ENCODE peak calls at places on chromosomes 5 and 9, in four cellular contexts. C is SK-N-SH, M is heart right ventricle, H is endothelial cell of umbilical vein. E is an unnamed sample.

GRCh38 chr5:56763711-56764466 is 51.5 kb upstream of the MAP3K1 start:
- DNase-seq in C (peak; percentile 71), M (no peak), H (no peak), E (no peak)

GRCh38 chr9:114430443-114430842 is 42.7 kb upstream of the AKNA start:
- DNase-seq in C (no peak), M (no peak), H (no peak), E (no peak)

GRCh38 chr5:54514269-54514668 is 3.3 kb upstream of the SNX18 start:
- DNase-seq in C (no peak), M (no peak), H (no peak), E (no peak)

GRCh38 chr9:103139891-103140290 is 144.8 kb downstream of the CYLC2 start:
- DNase-seq in C (no peak), M (no peak), H (no peak), E (no peak)

GRCh38 chr5:53357439-53357838 is 123.0 kb upstream of the FST start:
- DNase-seq in C (no peak), M (no peak), H (no peak), E (no peak)

GRCh38 chr5:148186248-148187003 is 16.4 kb upstream of the SPINK6 start:
- DNase-seq in C (no peak), M (no peak), H (peak; percentile 84), E (no peak)

GRCh38 chr9:120904061-120904998 is 22.3 kb downstream of the TRAF1 start:
- DNase-seq in C (no peak), M (no peak), H (no peak), E (no peak)

GRCh38 chr5:169100735-169101075 is 200.2 kb downstream of the SLIT3 start:
- DNase-seq in C (no peak), M (no peak), H (no peak), E (no peak)

GRCh38 chr9:118058227-118058626 is 354.0 kb downstream of the TLR4 start:
- DNase-seq in C (no peak), M (no peak), H (no peak), E (no peak)

GRCh38 chr9:108434502-108434901 is 421.3 kb downstream of the ACTL7B start:
- DNase-seq in C (no peak), M (no peak), H (no peak), E (no peak)

GRCh38 chr9:17986595-17986994 is 407.7 kb downstream of the SH3GL2 start:
- DNase-seq in C (no peak), M (no peak), H (no peak), E (no peak)

GRCh38 chr5:40477856-40478546 is 201.7 kb upstream of the PTGER4 start:
- DNase-seq in C (no peak), M (no peak), H (no peak), E (no peak)

GRCh38 chr9:65403721-65404120 is 118.7 kb upstream of the FOXD4L5 start:
- DNase-seq in C (no peak), M (no peak), H (no peak), E (no peak)

GRCh38 chr9:65405253-65405652 is 120.2 kb upstream of the FOXD4L5 start:
- DNase-seq in C (no peak), M (no peak), H (no peak), E (no peak)

GRCh38 chr9:65404232-65405006 is 119.4 kb upstream of the FOXD4L5 start:
- DNase-seq in C (no peak), M (no peak), H (no peak), E (no peak)

GRCh38 chr9:65400886-65401285 is 115.9 kb upstream of the FOXD4L5 start:
- DNase-seq in C (no peak), M (no peak), H (no peak), E (no peak)
- H3K9me3 ChIP-seq in C (no peaks in the 10 kb centered on the region), M (no peaks in the 10 kb centered on the region), H (no peaks in the 10 kb centered on the region), E (no peaks in the 10 kb centered on the region)

DNA sequence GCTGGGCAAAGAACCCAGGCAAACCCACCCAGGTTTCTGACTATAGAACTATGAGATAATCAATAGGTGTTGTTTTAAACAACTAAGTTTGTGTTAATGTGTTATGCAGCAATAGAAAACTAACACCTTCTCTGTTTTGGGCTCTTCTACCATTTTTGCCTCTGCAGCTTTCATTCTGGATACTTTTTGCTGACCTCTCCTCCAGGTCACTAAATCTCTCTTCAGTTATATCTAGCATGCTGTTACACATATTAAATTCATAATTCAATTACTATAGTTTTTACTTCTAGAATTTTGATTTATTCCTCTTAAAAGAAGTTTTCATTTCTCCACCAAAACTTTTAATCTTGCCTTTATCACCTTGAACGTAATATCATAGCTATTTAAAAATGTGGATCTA is 17.2 kb downstream of the MAPK9 start:
- DNase-seq in C (no peak), M (no peak), H (no peak), E (no peak)
- H3K9me3 ChIP-seq in C (no peaks in the 10 kb centered on the region), M (peaks cover 52% of the 10 kb centered on the region), H (no peaks in the 10 kb centered on the region), E (no peaks in the 10 kb centered on the region)

DNA sequence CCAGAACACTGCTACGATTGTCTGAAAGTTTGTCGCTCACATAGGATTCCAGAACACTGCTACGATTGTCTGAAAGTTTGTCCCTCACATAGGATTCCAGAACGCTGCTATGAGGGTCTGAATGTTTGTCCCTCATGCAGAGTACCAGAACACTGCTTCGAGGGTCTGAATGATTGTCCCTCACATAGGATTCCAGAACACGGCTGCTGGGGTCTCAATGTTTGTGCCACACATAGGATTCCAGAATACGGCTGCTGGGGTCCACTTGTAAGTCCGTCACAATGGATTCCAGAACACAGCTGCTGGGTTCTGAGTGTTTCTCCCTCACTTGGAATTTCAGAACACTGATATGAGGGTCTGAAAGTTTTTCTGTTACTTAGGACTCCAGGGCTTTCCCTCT is 203.3 kb downstream of the FOXD4L6 start:
- DNase-seq in C (no peak), M (no peak), H (no peak), E (no peak)
- H3K9me3 ChIP-seq in C (no peaks in the 10 kb centered on the region), M (peaks cover 86% of the 10 kb centered on the region), H (peaks cover 13% of the 10 kb centered on the region), E (no peaks in the 10 kb centered on the region)

GRCh38 chr5:124986170-124986569 is 239.7 kb upstream of the ZNF608 start:
- DNase-seq in C (no peak), M (no peak), H (no peak), E (no peak)
- H3K9me3 ChIP-seq in C (no peaks in the 10 kb centered on the region), M (peaks cover 11% of the 10 kb centered on the region), H (no peaks in the 10 kb centered on the region), E (no peaks in the 10 kb centered on the region)

E was measured in uterus.